ENCODE peak calls at places on chromosomes 6 and 20, in ten cellular contexts. H is neuronal stem cell, X is mammary epithelial cell, O is tibial nerve, S is AG09319, T is A549, P is NCI-H1417, I is amniotic stem cell, L is putamen, D is mucosa of descending colon. C is an unnamed sample.

GRCh38 chr6:125832396-125832795 is 41.6 kb downstream of the NCOA7 start:
- DNase-seq in H (no peak), X (no peak), O (no peak), S (no peak), T (no peak), P (no peak), I (no peak), L (no peak), D (no peak), C (no peak)

GRCh38 chr6:31350973-31351733 is 5.8 kb downstream of the HLA-B start:
- DNase-seq in H (no peak), X (no peak), O (no peak), S (no peak), T (no peak), P (no peak), I (no peak), L (no peak), D (no peak), C (no peak)

GRCh38 chr6:98838027-98838426 is 3.7 kb downstream of the POU3F2 start:
- DNase-seq in H (no peak), X (no peak), O (no peak), S (no peak), T (no peak), P (no peak), I (no peak), L (no peak), D (no peak), C (no peak)

GRCh38 chr20:35329435-35330139 is 37.4 kb upstream of the FAM83C start:
- DNase-seq in H (peak), X (peak), O (no peak), S (no peak), T (peak), P (no peak), I (no peak), L (no peak), D (no peak), C (peak)

GRCh38 chr20:51452734-51453133 is 89.8 kb downstream of the NFATC2 start:
- DNase-seq in H (no peak), X (no peak), O (no peak), S (no peak), T (no peak), P (no peak), I (no peak), L (no peak), D (no peak), C (no peak)

GRCh38 chr20:31751126-31751525 is 12.0 kb downstream of the TPX2 start:
- DNase-seq in H (no peak), X (no peak), O (no peak), S (peak), T (no peak), P (no peak), I (no peak), L (no peak), D (no peak), C (peak)

GRCh38 chr6:140317957-140318356 is 943.5 kb upstream of the CITED2 start:
- DNase-seq in H (no peak), X (no peak), O (no peak), S (no peak), T (no peak), P (no peak), I (no peak), L (no peak), D (no peak), C (no peak)

GRCh38 chr6:165218816-165219215 is 90.6 kb downstream of the C6orf118 start:
- DNase-seq in H (no peak), X (peak), O (no peak), S (no peak), T (no peak), P (no peak), I (no peak), L (no peak), D (no peak), C (peak)

GRCh38 chr20:43571771-43572170 is 12.9 kb downstream of the SGK2 start:
- DNase-seq in H (no peak), X (no peak), O (no peak), S (no peak), T (no peak), P (no peak), I (no peak), L (no peak), D (no peak), C (no peak)

GRCh38 chr6:107868867-107869611 is 44.9 kb upstream of the SCML4 start:
- DNase-seq in H (no peak), X (no peak), O (no peak), S (no peak), T (no peak), P (no peak), I (no peak), L (no peak), D (no peak), C (no peak)

GRCh38 chr20:62183426-62184142 is 756 bp downstream of the MTG2 start:
- DNase-seq in H (no peak), X (no peak), O (no peak), S (no peak), T (peak), P (no peak), I (no peak), L (no peak), D (peak), C (no peak)

GRCh38 chr20:41169791-41170351 is 32.5 kb downstream of the PLCG1 start:
- DNase-seq in H (no peak), X (peak), O (no peak), S (no peak), T (no peak), P (no peak), I (no peak), L (no peak), D (no peak), C (peak)

GRCh38 chr6:32882879-32883250 is 28.9 kb downstream of the PSMB9 start:
- DNase-seq in H (no peak), X (peak), O (no peak), S (no peak), T (no peak), P (no peak), I (no peak), L (no peak), D (no peak), C (peak)

GRCh38 chr6:20340459-20340858 is 61.2 kb upstream of the E2F3 start:
- DNase-seq in H (no peak), X (no peak), O (no peak), S (no peak), T (no peak), P (no peak), I (no peak), L (peak), D (no peak), C (no peak)

GRCh38 chr6:46993846-46994245 is 48.3 kb downstream of the ADGRF1 start:
- DNase-seq in H (no peak), X (peak), O (no peak), S (no peak), T (peak), P (no peak), I (peak), L (no peak), D (no peak), C (peak)

GRCh38 chr6:88983532-88983931 is 20.1 kb upstream of the RNGTT start:
- DNase-seq in H (no peak), X (peak), O (peak), S (no peak), T (peak), P (no peak), I (no peak), L (no peak), D (no peak), C (peak)

GRCh38 chr6:156912431-156912830 is 135.3 kb downstream of the ARID1B start:
- DNase-seq in H (no peak), X (no peak), O (no peak), S (no peak), T (no peak), P (no peak), I (no peak), L (no peak), D (no peak), C (no peak)

GRCh38 chr6:26329763-26330511 is 35.1 kb upstream of the BTN3A2 start:
- DNase-seq in H (no peak), X (peak), O (no peak), S (no peak), T (no peak), P (peak), I (no peak), L (no peak), D (no peak), C (peak)

GRCh38 chr6:5730586-5731263 is 276.0 kb downstream of the NRN1 start:
- DNase-seq in H (no peak), X (peak), O (peak), S (no peak), T (no peak), P (no peak), I (no peak), L (no peak), D (no peak), C (peak)

GRCh38 chr6:64930664-64931063 is 776.4 kb downstream of the EYS start:
- DNase-seq in H (no peak), X (no peak), O (no peak), S (no peak), T (no peak), P (no peak), I (no peak), L (no peak), D (no peak), C (no peak)

GRCh38 chr6:69022991-69023390 is 387.9 kb downstream of the ADGRB3 start:
- DNase-seq in H (no peak), X (peak), O (no peak), S (no peak), T (no peak), P (no peak), I (no peak), L (no peak), D (no peak), C (peak)

GRCh38 chr6:134984821-134985220 is 34.9 kb upstream of the ALDH8A1 start:
- DNase-seq in H (no peak), X (peak), O (no peak), S (no peak), T (no peak), P (no peak), I (no peak), L (no peak), D (no peak), C (peak)

GRCh38 chr6:27888576-27888975 is 23.6 kb downstream of the OR2B2 start:
- DNase-seq in H (no peak), X (no peak), O (no peak), S (no peak), T (no peak), P (no peak), I (no peak), L (no peak), D (no peak), C (no peak)

GRCh38 chr20:1005452-1006027 is 3.4 kb upstream of the RSPO4 start:
- DNase-seq in H (peak), X (peak), O (no peak), S (no peak), T (peak), P (peak), I (no peak), L (peak), D (no peak), C (peak)

GRCh38 chr20:25863536-25864325 is 167.1 kb upstream of the ZNF337 start:
- DNase-seq in H (no peak), X (no peak), O (no peak), S (no peak), T (no peak), P (peak), I (no peak), L (no peak), D (no peak), C (peak)

GRCh38 chr6:154460306-154461071 is 50.0 kb downstream of the CNKSR3 start:
- DNase-seq in H (no peak), X (peak), O (no peak), S (peak), T (no peak), P (no peak), I (peak), L (no peak), D (no peak), C (peak)

GRCh38 chr6:166743925-166744653 is 117.0 kb upstream of the RPS6KA2 start:
- DNase-seq in H (no peak), X (no peak), O (no peak), S (no peak), T (no peak), P (no peak), I (no peak), L (no peak), D (no peak), C (no peak)